ENCODE peak calls at places on chromosomes 11 and 22, in ten cellular contexts. One of them, this sample, is unnamed.

GRCh38 chr11:130653838-130654601 is 205.6 kb downstream of the ADAMTS15 start:
- DNase-seq in right cardiac atrium: peak; percentile 94
- DNase-seq in activated CD4-positive, alpha-beta T cell treated with anti-CD3 and anti-CD28 coated beads, Interleukin-2, amount 50 U/mL, for 1 hour: no peak
- DNase-seq in GM23338: peak; percentile 14
- DNase-seq in T-cell: no peak
- DNase-seq in HS-5: no peak
- DNase-seq in right atrium auricular region: peak; percentile 84
- DNase-seq in substantia nigra: no peak
- DNase-seq in brain microvascular endothelial cell: no peak
- DNase-seq in fibroblast of lung: peak; percentile 66
- DNase-seq in this sample: peak; percentile 41

GRCh38 chr22:24270556-24271405 is at the start of gene SPECC1L:
- DNase-seq in right cardiac atrium: peak; percentile 98
- DNase-seq in activated CD4-positive, alpha-beta T cell treated with anti-CD3 and anti-CD28 coated beads, Interleukin-2, amount 50 U/mL, for 1 hour: peak; percentile 89
- DNase-seq in GM23338: peak; percentile 93
- DNase-seq in T-cell: peak; percentile 85
- DNase-seq in HS-5: peak; percentile 73
- DNase-seq in right atrium auricular region: peak; percentile 96
- DNase-seq in substantia nigra: peak; percentile 92
- DNase-seq in brain microvascular endothelial cell: peak; percentile 87
- DNase-seq in fibroblast of lung: peak; percentile 84
- DNase-seq in this sample: peak; percentile 90

GRCh38 chr11:131859811-131860210 is 489.4 kb downstream of the NTM start:
- DNase-seq in right cardiac atrium: no peak
- DNase-seq in activated CD4-positive, alpha-beta T cell treated with anti-CD3 and anti-CD28 coated beads, Interleukin-2, amount 50 U/mL, for 1 hour: no peak
- DNase-seq in GM23338: no peak
- DNase-seq in T-cell: no peak
- DNase-seq in HS-5: peak; percentile 18
- DNase-seq in right atrium auricular region: no peak
- DNase-seq in substantia nigra: no peak
- DNase-seq in brain microvascular endothelial cell: peak; percentile 87
- DNase-seq in fibroblast of lung: peak; percentile 81
- DNase-seq in this sample: no peak

GRCh38 chr11:45773271-45774022 is 31.5 kb upstream of the SLC35C1 start:
- DNase-seq in right cardiac atrium: no peak
- DNase-seq in activated CD4-positive, alpha-beta T cell treated with anti-CD3 and anti-CD28 coated beads, Interleukin-2, amount 50 U/mL, for 1 hour: no peak
- DNase-seq in GM23338: no peak
- DNase-seq in T-cell: no peak
- DNase-seq in HS-5: no peak
- DNase-seq in right atrium auricular region: peak; percentile 74
- DNase-seq in substantia nigra: no peak
- DNase-seq in brain microvascular endothelial cell: no peak
- DNase-seq in fibroblast of lung: no peak
- DNase-seq in this sample: no peak

GRCh38 chr11:114173836-114174235 is 114.3 kb downstream of the ZBTB16 start:
- DNase-seq in right cardiac atrium: no peak
- DNase-seq in activated CD4-positive, alpha-beta T cell treated with anti-CD3 and anti-CD28 coated beads, Interleukin-2, amount 50 U/mL, for 1 hour: no peak
- DNase-seq in GM23338: no peak
- DNase-seq in T-cell: no peak
- DNase-seq in HS-5: no peak
- DNase-seq in right atrium auricular region: no peak
- DNase-seq in substantia nigra: no peak
- DNase-seq in brain microvascular endothelial cell: no peak
- DNase-seq in fibroblast of lung: no peak
- DNase-seq in this sample: peak; percentile 76

GRCh38 chr11:122852071-122852831 is 14.0 kb downstream of the CRTAM start:
- DNase-seq in right cardiac atrium: no peak
- DNase-seq in activated CD4-positive, alpha-beta T cell treated with anti-CD3 and anti-CD28 coated beads, Interleukin-2, amount 50 U/mL, for 1 hour: peak; percentile 13
- DNase-seq in GM23338: no peak
- DNase-seq in T-cell: no peak
- DNase-seq in HS-5: no peak
- DNase-seq in right atrium auricular region: no peak
- DNase-seq in substantia nigra: no peak
- DNase-seq in brain microvascular endothelial cell: peak; percentile 44
- DNase-seq in fibroblast of lung: peak; percentile 43
- DNase-seq in this sample: peak; percentile 13

GRCh38 chr11:100855466-100856067 is 168.5 kb downstream of the ARHGAP42 start:
- DNase-seq in right cardiac atrium: no peak
- DNase-seq in activated CD4-positive, alpha-beta T cell treated with anti-CD3 and anti-CD28 coated beads, Interleukin-2, amount 50 U/mL, for 1 hour: no peak
- DNase-seq in GM23338: peak; percentile 81
- DNase-seq in T-cell: no peak
- DNase-seq in HS-5: peak; percentile 72
- DNase-seq in right atrium auricular region: no peak
- DNase-seq in substantia nigra: no peak
- DNase-seq in brain microvascular endothelial cell: no peak
- DNase-seq in fibroblast of lung: peak; percentile 62
- DNase-seq in this sample: peak; percentile 65

GRCh38 chr11:10770626-10771254 is 19.7 kb downstream of the CTR9 start:
- DNase-seq in right cardiac atrium: peak; percentile 62
- DNase-seq in activated CD4-positive, alpha-beta T cell treated with anti-CD3 and anti-CD28 coated beads, Interleukin-2, amount 50 U/mL, for 1 hour: peak; percentile 26
- DNase-seq in GM23338: peak; percentile 78
- DNase-seq in T-cell: peak; percentile 15
- DNase-seq in HS-5: no peak
- DNase-seq in right atrium auricular region: no peak
- DNase-seq in substantia nigra: no peak
- DNase-seq in brain microvascular endothelial cell: peak; percentile 50
- DNase-seq in fibroblast of lung: peak; percentile 39
- DNase-seq in this sample: peak; percentile 47

GRCh38 chr22:23387827-23388491 is 192.1 kb downstream of the IGLL1 start:
- DNase-seq in right cardiac atrium: no peak
- DNase-seq in activated CD4-positive, alpha-beta T cell treated with anti-CD3 and anti-CD28 coated beads, Interleukin-2, amount 50 U/mL, for 1 hour: no peak
- DNase-seq in GM23338: no peak
- DNase-seq in T-cell: no peak
- DNase-seq in HS-5: no peak
- DNase-seq in right atrium auricular region: no peak
- DNase-seq in substantia nigra: no peak
- DNase-seq in brain microvascular endothelial cell: no peak
- DNase-seq in fibroblast of lung: no peak
- DNase-seq in this sample: no peak

GRCh38 chr11:12538889-12539421 is 135.3 kb upstream of the TEAD1 start:
- DNase-seq in right cardiac atrium: no peak
- DNase-seq in activated CD4-positive, alpha-beta T cell treated with anti-CD3 and anti-CD28 coated beads, Interleukin-2, amount 50 U/mL, for 1 hour: no peak
- DNase-seq in GM23338: no peak
- DNase-seq in T-cell: no peak
- DNase-seq in HS-5: no peak
- DNase-seq in right atrium auricular region: no peak
- DNase-seq in substantia nigra: no peak
- DNase-seq in brain microvascular endothelial cell: no peak
- DNase-seq in fibroblast of lung: no peak
- DNase-seq in this sample: no peak

This sample was measured in small intestine.